ENCODE peak calls at places on chromosomes 6 and 20, in four cellular contexts. T is AG04450, C is progenitor cell of endocrine pancreas, F is astrocyte. K is an unnamed sample.

GRCh38 chr6:129755787-129756186 is 45.8 kb upstream of the ARHGAP18 start:
- DNase-seq in T (no peak), C (no peak), F (no peak), K (no peak)

GRCh38 chr6:93940381-93940780 is 521.0 kb upstream of the EPHA7 start:
- DNase-seq in T (no peak), C (no peak), F (no peak), K (no peak)

GRCh38 chr20:48850681-48851299 is 23.0 kb upstream of the PREX1 start:
- DNase-seq in T (no peak), C (no peak), F (no peak), K (no peak)

GRCh38 chr20:4626228-4626627 is 95.5 kb upstream of the PRND start:
- DNase-seq in T (no peak), C (no peak), F (no peak), K (no peak)

GRCh38 chr6:101806241-101806640 is 412.7 kb downstream of the GRIK2 start:
- DNase-seq in T (peak; percentile 55), C (no peak), F (peak; percentile 97), K (no peak)

GRCh38 chr20:35952480-35953410 is 1.6 kb downstream of the SCAND1 start:
- DNase-seq in T (peak; percentile 23), C (no peak), F (peak; percentile 29), K (no peak)

GRCh38 chr6:35776364-35777215 is at the start of gene CLPSL2:
- DNase-seq in T (no peak), C (peak; percentile 20), F (no peak), K (no peak)

GRCh38 chr6:81861281-81861680 is 108.8 kb upstream of the TENT5A start:
- DNase-seq in T (no peak), C (no peak), F (no peak), K (no peak)

GRCh38 chr6:79115557-79115956 is 37.5 kb upstream of the PHIP start:
- DNase-seq in T (no peak), C (no peak), F (no peak), K (no peak)

GRCh38 chr6:3456794-3457709 is at the start of gene SLC22A23:
- DNase-seq in T (no peak), C (peak; percentile 90), F (no peak), K (peak; percentile 75)

GRCh38 chr6:107563694-107564093 is 73.8 kb downstream of the SOBP start:
- DNase-seq in T (no peak), C (no peak), F (no peak), K (no peak)

GRCh38 chr6:47288245-47289090 is 21.2 kb downstream of the TNFRSF21 start:
- DNase-seq in T (no peak), C (no peak), F (no peak), K (no peak)

GRCh38 chr6:124924333-124924759 is 37.9 kb upstream of the RNF217 start:
- DNase-seq in T (no peak), C (no peak), F (peak; percentile 31), K (no peak)

GRCh38 chr6:7124631-7125030 is 16.9 kb downstream of the RREB1 start:
- DNase-seq in T (no peak), C (no peak), F (no peak), K (no peak)

GRCh38 chr6:148524509-148524908 is 181.9 kb downstream of the SASH1 start:
- DNase-seq in T (peak; percentile 84), C (no peak), F (peak; percentile 85), K (no peak)

GRCh38 chr6:165762876-165763275 is 99.8 kb upstream of the PDE10A start:
- DNase-seq in T (no peak), C (no peak), F (no peak), K (no peak)

GRCh38 chr6:1029196-1029595 is 282.7 kb upstream of the FOXQ1 start:
- DNase-seq in T (no peak), C (no peak), F (no peak), K (no peak)

GRCh38 chr20:58608096-58608840 is 42.8 kb upstream of the STX16 start:
- DNase-seq in T (no peak), C (no peak), F (no peak), K (no peak)

GRCh38 chr6:45378324-45378926 is 691 bp upstream of the SUPT3H start:
- DNase-seq in T (peak; percentile 23), C (no peak), F (peak; percentile 59), K (no peak)

DNA sequence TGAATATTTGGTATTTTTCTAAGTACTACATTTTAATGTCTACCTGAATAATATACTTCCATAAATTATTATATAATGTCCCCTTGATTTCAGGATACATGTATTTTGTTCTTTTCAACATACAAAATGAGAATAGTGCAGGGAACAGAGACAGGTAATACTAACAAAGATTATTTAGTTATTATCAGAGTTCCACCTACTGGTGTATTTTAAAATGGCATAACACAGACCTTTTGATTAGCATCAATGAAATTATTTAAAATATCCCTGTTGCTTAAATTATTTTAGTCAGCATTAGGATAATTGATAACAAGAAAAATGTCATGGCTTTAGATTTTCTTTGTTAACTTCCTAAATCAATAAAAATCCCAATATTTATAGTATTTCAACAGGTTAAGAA is 184.0 kb downstream of the PRDM13 start:
- DNase-seq in T (no peak), C (no peak), F (no peak), K (no peak)
- TF ChIP-seq CTCF in T (peak; percentile 10), C (peak; percentile 41), F (no peak), K (peak; percentile 66)

DNA sequence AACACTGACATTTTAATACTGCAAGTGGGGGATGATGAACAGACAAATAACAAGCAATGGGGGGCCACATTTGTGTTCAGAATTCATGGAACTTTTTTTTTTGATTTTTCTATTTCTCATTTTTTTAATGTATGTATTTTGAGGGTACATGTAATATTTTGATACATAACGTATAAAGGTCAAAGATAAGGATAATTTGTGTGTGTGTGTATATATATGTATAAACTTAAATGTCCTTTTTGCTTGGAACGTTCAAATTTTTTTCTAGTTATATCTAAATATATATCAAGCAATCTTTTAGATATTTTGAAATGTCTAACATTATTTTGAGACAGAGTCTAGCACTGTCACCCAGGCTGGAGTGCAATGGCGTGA is 12.3 kb upstream of the ZNF311 start:
- DNase-seq in T (no peak), C (no peak), F (no peak), K (no peak)
- TF ChIP-seq CTCF in T (no peak), C (no peak), F (no peak), K (no peak)

GRCh38 chr20:24164360-24164759 is 175.8 kb upstream of the GGTLC1 start:
- DNase-seq in T (no peak), C (no peak), F (no peak), K (peak; percentile 71)
- TF ChIP-seq CTCF in T (peak; percentile 43), C (peak; percentile 63), F (peak; percentile 35), K (peak; percentile 60)

DNA sequence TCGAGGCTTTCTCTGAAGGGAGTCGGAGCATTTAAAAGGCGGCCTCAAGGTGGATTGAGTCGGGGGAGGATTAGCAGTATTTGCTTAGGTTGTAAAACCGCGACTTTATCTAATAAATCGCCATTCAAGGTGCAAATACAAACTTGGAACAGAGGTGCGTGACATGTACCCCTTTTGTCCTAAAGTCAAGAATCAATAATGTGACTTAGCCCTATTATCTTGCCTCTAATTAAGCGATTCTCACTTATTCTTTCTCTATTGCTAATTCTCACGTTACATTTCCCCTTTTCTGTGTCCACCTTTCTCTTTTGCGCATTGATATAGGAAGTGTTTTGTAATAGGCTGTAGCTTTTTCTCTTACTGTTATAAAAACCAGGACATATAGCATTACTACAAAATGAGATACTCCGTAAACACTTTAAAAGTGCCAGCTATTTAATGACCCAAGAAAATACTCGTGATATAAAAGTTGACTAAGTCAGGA is 606 bp upstream of the TMEM30A start:
- DNase-seq in T (no peak), C (no peak), F (no peak), K (no peak)
- TF ChIP-seq CTCF in T (no peak), C (no peak), F (no peak), K (no peak)

K was measured in endothelial cell.